ENCODE peak calls at places on chromosomes 13 and 19, in four cellular contexts. N, M, O and H are unnamed samples.

GRCh38 chr19:16261584-16262370 is 62.8 kb upstream of the KLF2 start:
- DNase-seq in M (no peak), O (no peak), N (no peak), H (no peak)

GRCh38 chr13:28574617-28575142 is 79.8 kb upstream of the FLT1 start:
- DNase-seq in N (no peak), M (peak; percentile 96), O (no peak), H (peak; percentile 97)

GRCh38 chr13:56459291-56459690 is 681.4 kb upstream of the PRR20A start:
- DNase-seq in O (no peak), N (no peak), M (no peak), H (no peak)

GRCh38 chr19:2048104-2048958 is 2.7 kb downstream of the MKNK2 start:
- DNase-seq in O (no peak), N (no peak), M (no peak), H (no peak)

GRCh38 chr19:29239220-29239776 is 26.3 kb upstream of the UQCRFS1 start:
- DNase-seq in O (no peak), M (no peak), N (no peak), H (no peak)

GRCh38 chr19:1098177-1099051 is 3.2 kb upstream of the POLR2E start:
- DNase-seq in M (no peak), N (no peak), O (no peak), H (no peak)

GRCh38 chr13:85910962-85911361 is 111.7 kb upstream of the SLITRK6 start:
- DNase-seq in O (no peak), M (no peak), N (no peak), H (no peak)

GRCh38 chr13:29508130-29508873 is 87.2 kb downstream of the SLC7A1 start:
- DNase-seq in O (peak; percentile 82), N (peak; percentile 80), M (peak; percentile 74), H (peak; percentile 61)

GRCh38 chr19:14916848-14917247 is 24.4 kb upstream of the OR7C2 start:
- DNase-seq in O (no peak), N (no peak), M (no peak), H (no peak)

GRCh38 chr13:100674363-100674847 is at the start of gene TMTC4:
- DNase-seq in N (no peak), M (no peak), O (no peak), H (no peak)

GRCh38 chr19:7932276-7932929 is 6.5 kb upstream of the CTXN1 start:
- DNase-seq in M (no peak), O (no peak), N (peak; percentile 13), H (no peak)

GRCh38 chr19:7933828-7934725 is 8.1 kb upstream of the CTXN1 start:
- DNase-seq in O (no peak), M (no peak), N (peak; percentile 12), H (no peak)

GRCh38 chr19:7934766-7935165 is 8.7 kb downstream of the TIMM44 start:
- DNase-seq in N (no peak), O (no peak), M (no peak), H (no peak)

GRCh38 chr19:7932930-7933300 is 7.0 kb upstream of the CTXN1 start:
- DNase-seq in O (no peak), N (no peak), M (no peak), H (no peak)

DNA sequence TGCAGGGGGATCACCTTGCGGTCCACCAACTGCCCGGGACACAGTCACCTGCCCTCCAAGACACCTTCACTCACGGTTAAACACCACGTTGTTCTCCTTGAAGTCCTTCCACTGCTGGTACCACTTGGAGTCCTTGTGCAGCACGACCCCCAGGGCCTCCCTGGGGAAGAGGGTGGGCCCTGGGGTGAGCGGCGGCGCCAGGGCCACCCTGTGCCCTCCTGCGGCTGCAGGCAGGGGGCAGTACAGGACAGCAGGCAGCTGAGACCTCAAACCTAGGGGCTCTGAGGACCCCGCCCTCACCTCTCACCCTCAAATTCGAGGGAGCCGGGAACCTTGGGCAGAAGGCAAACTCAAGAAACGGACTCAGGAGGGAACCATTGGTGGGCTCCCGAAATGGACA is 7.5 kb upstream of the CTXN1 start:
- DNase-seq in O (no peak), M (no peak), N (no peak), H (no peak)
- TF ChIP-seq CTCF in O (peak; percentile 17), M (peak; percentile 45), N (no peak), H (peak; percentile 68)

GRCh38 chr13:66992183-66992582 is 238.0 kb downstream of the PCDH9 start:
- DNase-seq in O (no peak), M (no peak), N (no peak), H (no peak)
- TF ChIP-seq CTCF in O (no peak), M (no peak), N (no peak), H (no peak)

GRCh38 chr13:33017410-33017929 is 1.2 kb downstream of the KL start:
- DNase-seq in O (peak; percentile 48), N (no peak), M (no peak), H (no peak)
- TF ChIP-seq CTCF in O (peak; percentile 77), N (no peak), M (no peak), H (no peak)

GRCh38 chr19:39339636-39340035 is 2.6 kb upstream of the SAMD4B start:
- DNase-seq in O (no peak), M (no peak), N (no peak), H (no peak)
- TF ChIP-seq CTCF in O (no peak), M (no peak), N (no peak), H (no peak)

DNA sequence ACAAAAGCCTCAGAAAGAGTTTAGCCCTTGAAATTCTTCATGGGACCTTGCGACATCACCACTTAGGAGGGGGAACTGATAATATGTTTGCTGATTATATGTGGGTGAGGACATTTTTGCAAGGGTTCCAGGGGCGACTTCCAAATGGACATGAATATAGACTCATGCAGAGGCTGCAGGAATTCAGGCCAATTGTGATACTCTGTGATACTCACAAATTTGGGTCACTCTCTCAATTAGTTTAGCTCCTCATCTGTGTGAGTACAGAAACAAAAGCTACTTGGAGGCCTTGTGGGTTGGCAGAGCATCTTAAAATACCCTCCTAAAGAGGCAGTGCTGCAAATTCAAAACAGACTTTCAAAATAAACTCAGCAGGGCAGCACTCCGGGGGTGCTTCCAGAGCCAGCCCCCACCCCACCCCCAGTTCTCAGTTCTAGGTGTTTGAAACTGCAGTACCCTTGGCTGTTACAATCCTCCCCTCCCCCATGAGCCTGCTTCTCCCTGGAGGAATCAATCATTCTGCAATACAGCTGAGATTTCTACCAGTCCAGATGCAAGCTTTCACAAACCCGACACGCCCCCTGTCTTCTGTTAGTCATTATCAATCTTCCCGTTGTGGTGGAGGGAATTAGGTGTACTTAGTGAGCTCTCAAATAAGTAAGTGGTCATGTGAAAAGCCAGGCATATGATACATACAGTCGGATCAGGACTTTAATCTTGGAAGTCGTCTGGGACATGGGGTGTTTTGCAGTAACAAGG is 96.9 kb upstream of the MBNL2 start:
- DNase-seq in O (no peak), N (peak; percentile 39), M (peak; percentile 68), H (peak; percentile 60)
- TF ChIP-seq CTCF in O (peak; percentile 43), N (no peak), M (peak; percentile 6), H (peak; percentile 58)

GRCh38 chr19:38974599-38975213 is 836 bp downstream of the FBXO17 start:
- DNase-seq in M (no peak), N (no peak), O (no peak), H (no peak)
- TF ChIP-seq CTCF in M (no peak), N (no peak), O (no peak), H (peak; percentile 29)

DNA sequence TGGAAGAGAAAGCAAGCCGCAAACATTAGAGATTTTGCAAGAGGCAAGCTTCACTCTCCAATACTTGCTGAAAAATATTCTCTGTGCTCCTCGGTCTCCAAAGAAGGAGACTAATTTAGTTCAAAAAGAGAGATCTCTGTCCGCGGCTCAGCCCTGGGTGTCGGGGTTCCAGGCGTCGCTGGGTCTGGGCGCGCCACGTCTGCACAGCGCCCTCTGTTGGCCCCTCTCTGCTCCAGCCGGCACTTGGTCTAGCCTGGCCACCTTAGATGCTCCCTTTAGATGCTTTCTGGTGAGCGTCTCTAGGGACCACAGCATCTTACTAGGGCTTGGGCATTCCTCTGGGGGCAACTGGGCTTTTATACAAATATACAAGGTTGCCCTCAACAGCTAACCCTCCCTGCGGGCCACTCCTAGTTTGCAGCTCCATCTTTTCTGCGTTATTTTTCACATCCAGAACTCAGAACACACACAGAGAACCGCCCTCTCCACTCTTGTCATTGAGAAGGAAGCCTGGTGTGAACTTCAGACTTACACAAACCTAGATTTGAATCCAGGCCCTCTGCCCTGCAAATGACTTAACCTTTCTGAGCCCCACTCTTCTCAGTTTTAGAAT is 78.3 kb downstream of the CYSLTR2 start:
- DNase-seq in N (no peak), O (peak; percentile 39), M (no peak), H (no peak)
- TF ChIP-seq CTCF in N (no peak), O (peak; percentile 67), M (peak; percentile 88), H (peak; percentile 77)